ENCODE peak calls at places on chromosomes 1 and 21, in six cellular contexts. One of them, this sample, is unnamed.

GRCh38 chr1:207933205-207933800 is 22.4 kb upstream of the CD34 start:
- DNase-seq in NCI-H524: no peak
- DNase-seq in NCI-H1436: no peak
- DNase-seq in Kasumi-1: no peak
- DNase-seq in heart left ventricle: no peak
- DNase-seq in hypothalamus: no peak
- DNase-seq in this sample: no peak

GRCh38 chr1:52943876-52944275 is 16.8 kb downstream of the SCP2 start:
- DNase-seq in NCI-H524: no peak
- DNase-seq in NCI-H1436: no peak
- DNase-seq in Kasumi-1: no peak
- DNase-seq in heart left ventricle: no peak
- DNase-seq in hypothalamus: no peak
- DNase-seq in this sample: no peak

GRCh38 chr1:93313026-93313425 is 32.7 kb upstream of the DR1 start:
- DNase-seq in NCI-H524: no peak
- DNase-seq in NCI-H1436: no peak
- DNase-seq in Kasumi-1: no peak
- DNase-seq in heart left ventricle: no peak
- DNase-seq in hypothalamus: no peak
- DNase-seq in this sample: no peak

GRCh38 chr1:183180213-183180612 is 5.9 kb upstream of the LAMC2 start:
- DNase-seq in NCI-H524: no peak
- DNase-seq in NCI-H1436: no peak
- DNase-seq in Kasumi-1: no peak
- DNase-seq in heart left ventricle: peak; percentile 72
- DNase-seq in hypothalamus: no peak
- DNase-seq in this sample: peak; percentile 58

GRCh38 chr1:32221980-32222751 is at the start of the genes EIF3I and TMEM234:
- DNase-seq in NCI-H524: peak; percentile 82
- DNase-seq in NCI-H1436: peak; percentile 90
- DNase-seq in Kasumi-1: peak; percentile 91
- DNase-seq in heart left ventricle: peak; percentile 94
- DNase-seq in hypothalamus: peak; percentile 92
- DNase-seq in this sample: peak; percentile 95

GRCh38 chr1:201028473-201028889 is 5.0 kb upstream of the KIF21B start:
- DNase-seq in NCI-H524: no peak
- DNase-seq in NCI-H1436: no peak
- DNase-seq in Kasumi-1: no peak
- DNase-seq in heart left ventricle: no peak
- DNase-seq in hypothalamus: no peak
- DNase-seq in this sample: peak; percentile 86

GRCh38 chr1:31830511-31830910 is 14.7 kb upstream of the SPOCD1 start:
- DNase-seq in NCI-H524: no peak
- DNase-seq in NCI-H1436: no peak
- DNase-seq in Kasumi-1: no peak
- DNase-seq in heart left ventricle: no peak
- DNase-seq in hypothalamus: no peak
- DNase-seq in this sample: no peak

GRCh38 chr1:241470361-241470760 is 49.2 kb downstream of the FH start:
- DNase-seq in NCI-H524: no peak
- DNase-seq in NCI-H1436: no peak
- DNase-seq in Kasumi-1: no peak
- DNase-seq in heart left ventricle: no peak
- DNase-seq in hypothalamus: no peak
- DNase-seq in this sample: no peak

GRCh38 chr1:232201024-232201423 is 428.9 kb downstream of the SIPA1L2 start:
- DNase-seq in NCI-H524: no peak
- DNase-seq in NCI-H1436: no peak
- DNase-seq in Kasumi-1: no peak
- DNase-seq in heart left ventricle: no peak
- DNase-seq in hypothalamus: no peak
- DNase-seq in this sample: no peak

GRCh38 chr1:118960026-118960561 is 28.0 kb downstream of the TBX15 start:
- DNase-seq in NCI-H524: no peak
- DNase-seq in NCI-H1436: no peak
- DNase-seq in Kasumi-1: peak; percentile 28
- DNase-seq in heart left ventricle: no peak
- DNase-seq in hypothalamus: no peak
- DNase-seq in this sample: no peak

GRCh38 chr1:193036337-193037047 is 22.7 kb downstream of the UCHL5 start:
- DNase-seq in NCI-H524: no peak
- DNase-seq in NCI-H1436: no peak
- DNase-seq in Kasumi-1: no peak
- DNase-seq in heart left ventricle: no peak
- DNase-seq in hypothalamus: no peak
- DNase-seq in this sample: no peak

GRCh38 chr1:25698252-25698651 is 81.7 kb downstream of the MAN1C1 start:
- DNase-seq in NCI-H524: no peak
- DNase-seq in NCI-H1436: no peak
- DNase-seq in Kasumi-1: no peak
- DNase-seq in heart left ventricle: no peak
- DNase-seq in hypothalamus: no peak
- DNase-seq in this sample: no peak

GRCh38 chr1:66438062-66438970 is 95.6 kb upstream of the SGIP1 start:
- DNase-seq in NCI-H524: no peak
- DNase-seq in NCI-H1436: no peak
- DNase-seq in Kasumi-1: peak; percentile 44
- DNase-seq in heart left ventricle: no peak
- DNase-seq in hypothalamus: no peak
- DNase-seq in this sample: no peak

GRCh38 chr1:240758296-240758695 is 146.3 kb upstream of the GREM2 start:
- DNase-seq in NCI-H524: no peak
- DNase-seq in NCI-H1436: no peak
- DNase-seq in Kasumi-1: no peak
- DNase-seq in heart left ventricle: no peak
- DNase-seq in hypothalamus: no peak
- DNase-seq in this sample: no peak

GRCh38 chr1:52348704-52349301 is 17.2 kb downstream of the CC2D1B start:
- DNase-seq in NCI-H524: peak; percentile 86
- DNase-seq in NCI-H1436: no peak
- DNase-seq in Kasumi-1: peak; percentile 77
- DNase-seq in heart left ventricle: no peak
- DNase-seq in hypothalamus: peak; percentile 9
- DNase-seq in this sample: no peak

GRCh38 chr1:10897321-10897980 is 101.0 kb upstream of the CASZ1 start:
- DNase-seq in NCI-H524: no peak
- DNase-seq in NCI-H1436: no peak
- DNase-seq in Kasumi-1: no peak
- DNase-seq in heart left ventricle: no peak
- DNase-seq in hypothalamus: no peak
- DNase-seq in this sample: no peak

GRCh38 chr1:33390550-33390949 is 40.3 kb downstream of the PHC2 start:
- DNase-seq in NCI-H524: no peak
- DNase-seq in NCI-H1436: no peak
- DNase-seq in Kasumi-1: no peak
- DNase-seq in heart left ventricle: no peak
- DNase-seq in hypothalamus: no peak
- DNase-seq in this sample: no peak

GRCh38 chr1:173866462-173866861 is 1.3 kb downstream of the GAS5 start:
- DNase-seq in NCI-H524: no peak
- DNase-seq in NCI-H1436: no peak
- DNase-seq in Kasumi-1: no peak
- DNase-seq in heart left ventricle: no peak
- DNase-seq in hypothalamus: no peak
- DNase-seq in this sample: no peak

GRCh38 chr1:10195570-10195969 is 14.8 kb upstream of the KIF1B start:
- DNase-seq in NCI-H524: no peak
- DNase-seq in NCI-H1436: no peak
- DNase-seq in Kasumi-1: no peak
- DNase-seq in heart left ventricle: no peak
- DNase-seq in hypothalamus: no peak
- DNase-seq in this sample: no peak

GRCh38 chr1:65065535-65066378 is 82.2 kb upstream of the AK4 start:
- DNase-seq in NCI-H524: peak; percentile 36
- DNase-seq in NCI-H1436: no peak
- DNase-seq in Kasumi-1: no peak
- DNase-seq in heart left ventricle: peak; percentile 50
- DNase-seq in hypothalamus: no peak
- DNase-seq in this sample: peak; percentile 71

GRCh38 chr1:182217071-182217470 is 155.6 kb upstream of the ZNF648 start:
- DNase-seq in NCI-H524: no peak
- DNase-seq in NCI-H1436: no peak
- DNase-seq in Kasumi-1: no peak
- DNase-seq in heart left ventricle: no peak
- DNase-seq in hypothalamus: no peak
- DNase-seq in this sample: no peak

GRCh38 chr1:228750915-228751314 is 15.6 kb downstream of the RHOU start:
- DNase-seq in NCI-H524: no peak
- DNase-seq in NCI-H1436: no peak
- DNase-seq in Kasumi-1: no peak
- DNase-seq in heart left ventricle: no peak
- DNase-seq in hypothalamus: no peak
- DNase-seq in this sample: no peak

GRCh38 chr1:154326546-154327465 is 1.5 kb downstream of the ATP8B2 start:
- DNase-seq in NCI-H524: no peak
- DNase-seq in NCI-H1436: no peak
- DNase-seq in Kasumi-1: no peak
- DNase-seq in heart left ventricle: peak; percentile 38
- DNase-seq in hypothalamus: no peak
- DNase-seq in this sample: peak; percentile 52

GRCh38 chr1:72280131-72280530 is 2.2 kb downstream of the NEGR1 start:
- DNase-seq in NCI-H524: no peak
- DNase-seq in NCI-H1436: no peak
- DNase-seq in Kasumi-1: no peak
- DNase-seq in heart left ventricle: no peak
- DNase-seq in hypothalamus: no peak
- DNase-seq in this sample: no peak

GRCh38 chr1:226977973-226978344 is 37.9 kb downstream of the COQ8A start:
- DNase-seq in NCI-H524: no peak
- DNase-seq in NCI-H1436: no peak
- DNase-seq in Kasumi-1: no peak
- DNase-seq in heart left ventricle: no peak
- DNase-seq in hypothalamus: no peak
- DNase-seq in this sample: no peak

GRCh38 chr1:160993544-160993943 is 27.4 kb downstream of the F11R start:
- DNase-seq in NCI-H524: peak; percentile 53
- DNase-seq in NCI-H1436: no peak
- DNase-seq in Kasumi-1: peak; percentile 58
- DNase-seq in heart left ventricle: no peak
- DNase-seq in hypothalamus: no peak
- DNase-seq in this sample: no peak

GRCh38 chr1:18900303-18900841 is 2.0 kb downstream of the ALDH4A1 start:
- DNase-seq in NCI-H524: no peak
- DNase-seq in NCI-H1436: no peak
- DNase-seq in Kasumi-1: no peak
- DNase-seq in heart left ventricle: no peak
- DNase-seq in hypothalamus: no peak
- DNase-seq in this sample: no peak

GRCh38 chr1:109864063-109864822 is 46.4 kb upstream of the CSF1 start:
- DNase-seq in NCI-H524: no peak
- DNase-seq in NCI-H1436: no peak
- DNase-seq in Kasumi-1: no peak
- DNase-seq in heart left ventricle: no peak
- DNase-seq in hypothalamus: no peak
- DNase-seq in this sample: no peak

GRCh38 chr21:32319012-32319411 is 20.4 kb downstream of the MRAP start:
- DNase-seq in NCI-H524: no peak
- DNase-seq in NCI-H1436: no peak
- DNase-seq in Kasumi-1: no peak
- DNase-seq in heart left ventricle: no peak
- DNase-seq in hypothalamus: no peak
- DNase-seq in this sample: no peak

GRCh38 chr1:210582186-210582981 is 253.7 kb downstream of the HHAT start:
- DNase-seq in NCI-H524: no peak
- DNase-seq in NCI-H1436: no peak
- DNase-seq in Kasumi-1: peak; percentile 35
- DNase-seq in heart left ventricle: no peak
- DNase-seq in hypothalamus: no peak
- DNase-seq in this sample: no peak

GRCh38 chr1:162908236-162908635 is 47.3 kb upstream of the CCDC190 start:
- DNase-seq in NCI-H524: no peak
- DNase-seq in NCI-H1436: no peak
- DNase-seq in Kasumi-1: no peak
- DNase-seq in heart left ventricle: no peak
- DNase-seq in hypothalamus: no peak
- DNase-seq in this sample: no peak

GRCh38 chr1:58575831-58576726 is 973 bp downstream of the TACSTD2 start:
- DNase-seq in NCI-H524: no peak
- DNase-seq in NCI-H1436: no peak
- DNase-seq in Kasumi-1: no peak
- DNase-seq in heart left ventricle: no peak
- DNase-seq in hypothalamus: no peak
- DNase-seq in this sample: peak; percentile 20